ENCODE peak calls at places on chromosomes 11 and 22, in nine cellular contexts. T is tibial nerve, U is HepG2, K is K562, I is ovary, Y is stomach, S is sigmoid colon, O is SK-N-SH, Z is suprapubic skin. B is an unnamed sample.

GRCh38 chr11:121237686-121238658 is 54.6 kb upstream of the SC5D start:
- DNase-seq in T (no peak), U (no peak), K (no peak), I (no peak), Y (no peak), S (no peak), O (no peak), Z (no peak), B (no peak)

GRCh38 chr11:48081151-48082010 is 101.0 kb downstream of the PTPRJ start:
- DNase-seq in T (peak; percentile 57), U (no peak), K (no peak), I (no peak), Y (no peak), S (peak; percentile 78), O (no peak), Z (peak; percentile 66), B (no peak)

GRCh38 chr22:23013612-23014011 is 56.7 kb upstream of the GNAZ start:
- DNase-seq in T (no peak), U (no peak), K (no peak), I (no peak), Y (no peak), S (no peak), O (no peak), Z (no peak), B (no peak)

GRCh38 chr22:44192098-44192810 is 11.5 kb downstream of the PARVG start:
- DNase-seq in T (no peak), U (no peak), K (peak; percentile 82), I (no peak), Y (no peak), S (peak; percentile 46), O (peak; percentile 70), Z (no peak), B (no peak)

GRCh38 chr11:128859563-128860441 is 7.3 kb downstream of the KCNJ1 start:
- DNase-seq in T (peak; percentile 51), U (peak; percentile 35), K (peak; percentile 68), I (peak; percentile 78), Y (peak; percentile 84), S (no peak), O (peak; percentile 46), Z (no peak), B (peak; percentile 71)

GRCh38 chr22:41940853-41941765 is 5.8 kb downstream of the CENPM start:
- DNase-seq in T (peak; percentile 80), U (peak; percentile 66), K (peak; percentile 64), I (peak; percentile 89), Y (peak; percentile 91), S (peak; percentile 91), O (peak; percentile 78), Z (peak; percentile 90), B (peak; percentile 92)

GRCh38 chr22:40609216-40609615 is 27.3 kb downstream of the MRTFA start:
- DNase-seq in T (no peak), U (no peak), K (no peak), I (no peak), Y (no peak), S (no peak), O (no peak), Z (no peak), B (no peak)

GRCh38 chr11:123135863-123136446 is 59.1 kb downstream of the CLMP start:
- DNase-seq in T (no peak), U (no peak), K (no peak), I (no peak), Y (no peak), S (no peak), O (no peak), Z (peak; percentile 65), B (no peak)

GRCh38 chr11:689630-690029 is 5.4 kb downstream of the DEAF1 start:
- DNase-seq in T (no peak), U (no peak), K (no peak), I (no peak), Y (no peak), S (no peak), O (no peak), Z (no peak), B (no peak)
- TF ChIP-seq CTCF in T (no peak), U (no peak), K (no peak), I (no peak), Y (no peak), S (no peak), O (no peak), Z (no peak), B (no peak)

GRCh38 chr11:9747229-9747628 is 83.4 kb downstream of the SWAP70 start:
- DNase-seq in T (no peak), U (no peak), K (no peak), I (no peak), Y (no peak), S (no peak), O (no peak), Z (no peak), B (no peak)

GRCh38 chr11:9750551-9750950 is 86.7 kb downstream of the SWAP70 start:
- DNase-seq in T (no peak), U (no peak), K (no peak), I (no peak), Y (no peak), S (no peak), O (no peak), Z (no peak), B (no peak)

GRCh38 chr11:9748361-9748970 is 84.6 kb downstream of the SWAP70 start:
- DNase-seq in T (no peak), U (peak; percentile 63), K (peak; percentile 40), I (no peak), Y (peak; percentile 42), S (peak; percentile 77), O (peak; percentile 70), Z (no peak), B (peak; percentile 57)

GRCh38 chr11:9745411-9746211 is 81.7 kb downstream of the SWAP70 start:
- DNase-seq in T (no peak), U (no peak), K (no peak), I (no peak), Y (no peak), S (no peak), O (no peak), Z (no peak), B (no peak)

GRCh38 chr11:9747816-9748215 is 83.9 kb downstream of the SWAP70 start:
- DNase-seq in T (no peak), U (no peak), K (no peak), I (no peak), Y (no peak), S (peak; percentile 77), O (no peak), Z (no peak), B (no peak)
- H3K27me3 ChIP-seq in T (no peaks in the 10 kb centered on the region), U (no peaks in the 10 kb centered on the region), K (no peaks in the 10 kb centered on the region), I (no peaks in the 10 kb centered on the region), Y (no peaks in the 10 kb centered on the region), S (no peaks in the 10 kb centered on the region), O (no peaks in the 10 kb centered on the region), Z (no peaks in the 10 kb centered on the region), B (no peaks in the 10 kb centered on the region)

GRCh38 chr11:92841719-92842118 is 127.7 kb upstream of the MTNR1B start:
- DNase-seq in T (no peak), U (no peak), K (no peak), I (no peak), Y (no peak), S (no peak), O (no peak), Z (no peak), B (no peak)
- TF ChIP-seq EP300 in T (no peak), U (no peak), K (no peak), I (no peak), Y (no peak), S (no peak), O (no peak), Z (no peak), B (no peak)

GRCh38 chr11:116611998-116612620 is 160.7 kb downstream of the BUD13 start:
- DNase-seq in T (no peak), U (no peak), K (no peak), I (no peak), Y (peak; percentile 13), S (peak; percentile 28), O (no peak), Z (no peak), B (no peak)

GRCh38 chr11:116613201-116613910 is 159.4 kb downstream of the BUD13 start:
- DNase-seq in T (no peak), U (no peak), K (no peak), I (no peak), Y (peak; percentile 11), S (peak; percentile 46), O (no peak), Z (no peak), B (no peak)

GRCh38 chr11:116618461-116618860 is 154.3 kb downstream of the BUD13 start:
- DNase-seq in T (no peak), U (no peak), K (no peak), I (no peak), Y (no peak), S (no peak), O (no peak), Z (no peak), B (no peak)

GRCh38 chr11:116614306-116615210 is 158.2 kb downstream of the BUD13 start:
- DNase-seq in T (no peak), U (no peak), K (no peak), I (no peak), Y (no peak), S (peak; percentile 28), O (no peak), Z (no peak), B (no peak)

GRCh38 chr11:116615211-116615865 is 157.4 kb downstream of the BUD13 start:
- DNase-seq in T (no peak), U (no peak), K (no peak), I (no peak), Y (no peak), S (no peak), O (no peak), Z (no peak), B (no peak)
- TF ChIP-seq CTCF in T (no peak), U (no peak), K (no peak), I (no peak), Y (no peak), S (no peak), O (no peak), Z (no peak), B (no peak)

GRCh38 chr11:100670140-100670539 is 16.9 kb upstream of the ARHGAP42 start:
- DNase-seq in T (no peak), U (no peak), K (no peak), I (no peak), Y (no peak), S (no peak), O (no peak), Z (no peak), B (no peak)

GRCh38 chr11:100663996-100664395 is 23.1 kb upstream of the ARHGAP42 start:
- DNase-seq in T (no peak), U (no peak), K (no peak), I (no peak), Y (no peak), S (no peak), O (no peak), Z (no peak), B (no peak)

GRCh38 chr11:100671471-100671870 is 15.6 kb upstream of the ARHGAP42 start:
- DNase-seq in T (no peak), U (peak; percentile 11), K (no peak), I (no peak), Y (no peak), S (no peak), O (no peak), Z (no peak), B (no peak)

GRCh38 chr11:100663583-100663982 is 23.5 kb upstream of the ARHGAP42 start:
- DNase-seq in T (no peak), U (no peak), K (no peak), I (no peak), Y (no peak), S (no peak), O (no peak), Z (no peak), B (no peak)

DNA sequence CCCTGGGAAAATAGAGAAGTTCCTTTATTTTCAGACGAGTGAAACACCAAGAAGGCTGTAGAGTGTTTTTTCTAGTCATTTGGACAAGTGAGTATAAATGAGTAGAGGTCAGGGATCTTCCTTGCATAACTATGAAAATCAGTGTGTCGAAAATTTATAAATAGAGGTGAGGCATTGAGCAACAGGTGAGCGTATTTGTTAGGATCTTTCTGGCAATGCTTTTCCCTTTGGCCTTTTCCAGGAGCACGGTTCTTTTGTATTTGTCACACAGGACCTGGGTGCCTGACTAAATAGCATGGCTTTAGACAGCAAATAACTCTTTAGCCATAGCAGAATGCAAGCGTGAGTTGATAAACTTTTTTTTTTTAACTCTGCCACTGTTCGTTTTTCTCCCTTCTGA is 19.6 kb upstream of the ARHGAP42 start:
- DNase-seq in T (no peak), U (no peak), K (no peak), I (no peak), Y (no peak), S (no peak), O (no peak), Z (no peak), B (no peak)
- H3K27me3 ChIP-seq in T (no peaks in the 10 kb centered on the region), U (no peaks in the 10 kb centered on the region), K (no peaks in the 10 kb centered on the region), I (no peaks in the 10 kb centered on the region), Y (no peaks in the 10 kb centered on the region), S (no peaks in the 10 kb centered on the region), O (no peaks in the 10 kb centered on the region), Z (no peaks in the 10 kb centered on the region), B (no peaks in the 10 kb centered on the region)